ENCODE peak calls at places on chromosomes 11 and 22, in eight cellular contexts. One of them, this sample, is unnamed.

GRCh38 chr11:77127969-77128691 is at the start of gene MYO7A:
- DNase-seq in A549: no peak
- DNase-seq in heart right ventricle: peak; percentile 71
- DNase-seq in bronchial epithelial cell: no peak
- DNase-seq in ovary: peak; percentile 79
- DNase-seq in GM12865: no peak
- DNase-seq in adrenal gland: peak; percentile 94
- DNase-seq in right atrium auricular region: no peak
- DNase-seq in this sample: no peak

GRCh38 chr22:49617866-49618688 is 209.6 kb downstream of the BRD1 start:
- DNase-seq in A549: no peak
- DNase-seq in heart right ventricle: no peak
- DNase-seq in bronchial epithelial cell: no peak
- DNase-seq in ovary: peak; percentile 3
- DNase-seq in GM12865: no peak
- DNase-seq in adrenal gland: no peak
- DNase-seq in right atrium auricular region: no peak
- DNase-seq in this sample: no peak

GRCh38 chr11:121887564-121887963 is 228.5 kb downstream of the BLID start:
- DNase-seq in A549: no peak
- DNase-seq in heart right ventricle: no peak
- DNase-seq in bronchial epithelial cell: no peak
- DNase-seq in ovary: no peak
- DNase-seq in GM12865: no peak
- DNase-seq in adrenal gland: no peak
- DNase-seq in right atrium auricular region: no peak
- DNase-seq in this sample: no peak

GRCh38 chr11:77154381-77155081 is 26.5 kb downstream of the MYO7A start:
- DNase-seq in A549: no peak
- DNase-seq in heart right ventricle: peak; percentile 72
- DNase-seq in bronchial epithelial cell: no peak
- DNase-seq in ovary: no peak
- DNase-seq in GM12865: no peak
- DNase-seq in adrenal gland: peak; percentile 56
- DNase-seq in right atrium auricular region: no peak
- DNase-seq in this sample: no peak

GRCh38 chr11:9914064-9914463 is 250.2 kb downstream of the SWAP70 start:
- DNase-seq in A549: no peak
- DNase-seq in heart right ventricle: no peak
- DNase-seq in bronchial epithelial cell: no peak
- DNase-seq in ovary: no peak
- DNase-seq in GM12865: no peak
- DNase-seq in adrenal gland: no peak
- DNase-seq in right atrium auricular region: no peak
- DNase-seq in this sample: no peak

GRCh38 chr22:25202290-25202921 is 2.7 kb downstream of the CRYBB3 start:
- DNase-seq in A549: peak; percentile 69
- DNase-seq in heart right ventricle: peak; percentile 31
- DNase-seq in bronchial epithelial cell: peak; percentile 40
- DNase-seq in ovary: peak; percentile 48
- DNase-seq in GM12865: peak; percentile 57
- DNase-seq in adrenal gland: peak; percentile 57
- DNase-seq in right atrium auricular region: peak; percentile 63
- DNase-seq in this sample: peak; percentile 9

GRCh38 chr11:2383823-2384722 is 7.0 kb downstream of the CD81 start:
- DNase-seq in A549: no peak
- DNase-seq in heart right ventricle: peak; percentile 38
- DNase-seq in bronchial epithelial cell: peak; percentile 25
- DNase-seq in ovary: no peak
- DNase-seq in GM12865: peak; percentile 84
- DNase-seq in adrenal gland: no peak
- DNase-seq in right atrium auricular region: no peak
- DNase-seq in this sample: no peak

GRCh38 chr11:131025020-131025419 is 108.7 kb upstream of the SNX19 start:
- DNase-seq in A549: peak; percentile 5
- DNase-seq in heart right ventricle: no peak
- DNase-seq in bronchial epithelial cell: peak; percentile 60
- DNase-seq in ovary: no peak
- DNase-seq in GM12865: peak; percentile 6
- DNase-seq in adrenal gland: no peak
- DNase-seq in right atrium auricular region: no peak
- DNase-seq in this sample: no peak

GRCh38 chr11:68335693-68336092 is 23.3 kb downstream of the LRP5 start:
- DNase-seq in A549: no peak
- DNase-seq in heart right ventricle: no peak
- DNase-seq in bronchial epithelial cell: no peak
- DNase-seq in ovary: no peak
- DNase-seq in GM12865: no peak
- DNase-seq in adrenal gland: no peak
- DNase-seq in right atrium auricular region: no peak
- DNase-seq in this sample: no peak

GRCh38 chr11:130151196-130151595 is 8.4 kb upstream of the ST14 start:
- DNase-seq in A549: no peak
- DNase-seq in heart right ventricle: no peak
- DNase-seq in bronchial epithelial cell: no peak
- DNase-seq in ovary: no peak
- DNase-seq in GM12865: peak; percentile 25
- DNase-seq in adrenal gland: no peak
- DNase-seq in right atrium auricular region: no peak
- DNase-seq in this sample: no peak

GRCh38 chr11:66289548-66290331 is 797 bp upstream of the YIF1A start:
- DNase-seq in A549: peak; percentile 60
- DNase-seq in heart right ventricle: peak; percentile 71
- DNase-seq in bronchial epithelial cell: no peak
- DNase-seq in ovary: no peak
- DNase-seq in GM12865: peak; percentile 87
- DNase-seq in adrenal gland: peak; percentile 78
- DNase-seq in right atrium auricular region: peak; percentile 75
- DNase-seq in this sample: peak; percentile 56

GRCh38 chr11:122917311-122917710 is 34.8 kb downstream of the JHY start:
- DNase-seq in A549: no peak
- DNase-seq in heart right ventricle: no peak
- DNase-seq in bronchial epithelial cell: peak; percentile 86
- DNase-seq in ovary: no peak
- DNase-seq in GM12865: no peak
- DNase-seq in adrenal gland: no peak
- DNase-seq in right atrium auricular region: no peak
- DNase-seq in this sample: no peak

GRCh38 chr11:70502677-70503076 is 104.3 kb downstream of the CTTN start:
- DNase-seq in A549: no peak
- DNase-seq in heart right ventricle: no peak
- DNase-seq in bronchial epithelial cell: no peak
- DNase-seq in ovary: peak; percentile 4
- DNase-seq in GM12865: no peak
- DNase-seq in adrenal gland: no peak
- DNase-seq in right atrium auricular region: no peak
- DNase-seq in this sample: no peak

DNA sequence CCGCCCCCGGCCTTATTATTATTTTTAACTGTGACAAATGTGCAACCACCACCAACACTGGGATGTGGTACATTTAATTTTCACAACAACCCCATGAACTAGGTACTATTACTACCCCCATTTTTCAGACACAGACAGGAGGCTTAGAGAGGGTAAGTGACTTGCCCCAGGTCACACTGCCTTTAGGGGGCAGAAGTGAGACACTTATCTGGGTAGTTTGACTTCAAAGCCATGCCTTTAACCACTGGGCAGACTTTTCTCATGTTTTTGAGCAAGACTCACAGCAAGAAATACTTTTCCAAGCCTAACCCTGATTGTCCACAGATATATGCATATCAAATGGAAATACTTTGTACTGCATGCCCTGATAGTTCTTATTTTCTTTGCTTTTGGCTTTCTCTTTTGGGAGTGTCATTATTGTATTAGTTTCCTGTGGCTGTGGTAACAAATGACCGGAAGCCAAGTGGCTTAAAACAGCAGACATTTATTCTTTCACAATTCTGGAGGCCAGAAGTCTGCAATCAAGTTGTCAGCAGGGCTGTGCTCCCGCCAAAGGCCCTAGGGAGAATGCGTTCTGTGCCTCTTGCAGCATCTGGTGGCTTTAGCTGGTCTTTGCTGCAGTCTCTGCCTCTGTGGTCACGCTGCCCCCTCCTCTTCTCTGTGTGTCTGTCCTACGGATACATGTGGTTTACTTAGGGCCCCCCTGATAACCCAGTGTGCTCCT is 110.8 kb downstream of the GRIK4 start:
- DNase-seq in A549: no peak
- DNase-seq in heart right ventricle: no peak
- DNase-seq in bronchial epithelial cell: peak; percentile 4
- DNase-seq in ovary: no peak
- DNase-seq in GM12865: peak; percentile 71
- DNase-seq in adrenal gland: no peak
- DNase-seq in right atrium auricular region: no peak
- DNase-seq in this sample: no peak
- TF ChIP-seq CTCF in A549: no peak
- TF ChIP-seq CTCF in heart right ventricle: peak; percentile 26
- TF ChIP-seq CTCF in bronchial epithelial cell: peak; percentile 20
- TF ChIP-seq CTCF in ovary: no peak
- TF ChIP-seq CTCF in GM12865: peak; percentile 46
- TF ChIP-seq CTCF in adrenal gland: no peak
- TF ChIP-seq CTCF in right atrium auricular region: no peak
- TF ChIP-seq CTCF in this sample: peak; percentile 32

DNA sequence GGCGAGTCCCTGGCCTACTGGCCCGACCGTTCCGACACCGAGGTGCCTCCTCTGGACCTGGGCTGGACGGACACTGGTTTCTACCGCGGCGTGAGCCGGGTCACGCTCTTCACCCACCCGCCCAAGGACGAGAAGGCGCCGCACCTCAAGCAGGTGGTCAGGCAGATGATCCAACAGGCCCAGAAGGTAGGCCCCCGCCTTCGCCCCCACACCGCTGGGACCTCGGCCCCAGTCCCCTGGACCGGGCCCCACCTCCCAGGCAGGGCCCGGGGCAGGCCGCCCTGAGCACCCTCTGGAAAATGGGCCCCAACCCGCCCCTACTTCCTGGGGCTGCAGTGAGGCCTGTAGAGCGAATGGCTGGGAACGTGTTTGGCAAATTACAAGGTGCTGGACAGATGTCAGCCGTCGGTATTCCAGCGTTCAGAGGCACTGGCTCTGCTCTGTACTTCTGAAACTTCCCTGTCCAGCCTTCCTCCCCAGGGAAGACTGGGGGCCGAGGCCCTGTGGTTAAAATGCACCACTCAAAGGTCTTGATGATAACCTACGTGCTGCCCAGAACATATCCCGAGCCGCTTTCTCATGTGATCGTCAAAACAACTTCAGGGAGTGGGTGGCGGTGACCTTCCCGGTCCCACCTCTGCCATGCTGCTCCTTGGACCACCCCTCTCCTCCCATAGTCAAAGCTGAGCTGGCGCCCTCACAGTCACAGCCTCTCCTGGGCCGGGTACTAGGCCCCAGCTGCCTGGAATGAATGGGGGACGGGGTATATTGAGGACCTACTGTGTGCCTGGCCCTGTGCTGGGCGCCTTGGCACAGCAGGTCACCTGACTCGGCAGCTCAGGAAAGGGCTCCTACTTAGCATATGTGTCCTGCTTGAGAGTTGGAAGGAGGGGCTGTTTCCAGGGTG is 845 bp downstream of the FAM83F start:
- DNase-seq in A549: no peak
- DNase-seq in heart right ventricle: no peak
- DNase-seq in bronchial epithelial cell: no peak
- DNase-seq in ovary: no peak
- DNase-seq in GM12865: no peak
- DNase-seq in adrenal gland: no peak
- DNase-seq in right atrium auricular region: no peak
- DNase-seq in this sample: no peak
- H3K4me3 ChIP-seq in A549: no peak overlapping the region
- H3K4me3 ChIP-seq in heart right ventricle: peak overlapping the region; percentile 31
- H3K4me3 ChIP-seq in bronchial epithelial cell: peak overlapping the region; percentile 92
- H3K4me3 ChIP-seq in ovary: peak overlapping the region; percentile 25
- H3K4me3 ChIP-seq in GM12865: no peak overlapping the region
- H3K4me3 ChIP-seq in adrenal gland: peak overlapping the region; percentile 36
- H3K4me3 ChIP-seq in right atrium auricular region: no peak overlapping the region
- H3K4me3 ChIP-seq in this sample: no peak overlapping the region

GRCh38 chr11:99911116-99911515 is 776.0 kb upstream of the ARHGAP42 start:
- DNase-seq in A549: no peak
- DNase-seq in heart right ventricle: no peak
- DNase-seq in bronchial epithelial cell: no peak
- DNase-seq in ovary: no peak
- DNase-seq in GM12865: no peak
- DNase-seq in adrenal gland: no peak
- DNase-seq in right atrium auricular region: no peak
- DNase-seq in this sample: no peak
- TF ChIP-seq CTCF in A549: no peak
- TF ChIP-seq CTCF in heart right ventricle: no peak
- TF ChIP-seq CTCF in bronchial epithelial cell: no peak
- TF ChIP-seq CTCF in ovary: no peak
- TF ChIP-seq CTCF in GM12865: no peak
- TF ChIP-seq CTCF in adrenal gland: no peak
- TF ChIP-seq CTCF in right atrium auricular region: no peak
- TF ChIP-seq CTCF in this sample: peak; percentile 27

DNA sequence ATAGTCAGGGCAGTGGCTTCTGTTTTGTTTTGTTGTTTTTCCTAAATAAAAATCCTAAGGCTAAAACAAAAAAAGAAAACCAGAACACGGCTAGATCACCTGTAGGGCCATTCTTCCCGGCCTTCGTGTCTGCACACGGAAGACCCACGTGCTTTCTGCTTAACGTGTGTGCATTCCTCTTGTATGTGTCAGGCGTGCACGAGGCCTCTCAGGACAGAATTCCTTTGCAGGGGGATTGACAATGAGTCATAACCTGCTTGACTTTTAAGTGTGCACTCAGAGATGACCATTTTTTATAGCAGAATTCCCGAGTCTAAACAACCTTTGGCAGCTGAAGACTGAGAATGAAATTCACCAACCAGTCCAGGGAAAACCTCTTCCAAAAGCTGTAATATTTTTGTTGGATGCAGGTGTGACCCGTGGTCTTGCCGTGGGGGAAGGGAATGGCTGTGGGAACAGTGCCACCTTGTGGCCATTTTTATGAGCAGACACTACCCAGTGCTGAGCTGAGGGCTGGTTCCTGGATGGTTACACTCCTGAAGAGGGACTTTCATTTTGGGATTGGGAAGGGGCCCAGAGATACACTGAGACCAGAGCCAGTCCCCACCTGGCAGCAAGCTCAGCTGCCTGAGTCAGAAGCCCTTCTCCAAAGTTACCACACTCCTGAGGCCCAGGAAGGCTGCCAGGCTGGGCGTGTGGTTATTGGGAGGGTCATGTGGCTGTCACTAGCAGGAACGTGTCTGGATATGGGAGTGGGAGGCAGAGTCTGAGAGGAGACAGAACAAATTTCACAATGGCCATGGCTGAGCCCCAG is 35.7 kb upstream of the DKK3 start:
- DNase-seq in A549: peak; percentile 80
- DNase-seq in heart right ventricle: peak; percentile 70
- DNase-seq in bronchial epithelial cell: peak; percentile 96
- DNase-seq in ovary: peak; percentile 83
- DNase-seq in GM12865: peak; percentile 73
- DNase-seq in adrenal gland: peak; percentile 83
- DNase-seq in right atrium auricular region: peak; percentile 95
- DNase-seq in this sample: peak; percentile 98
- H3K4me3 ChIP-seq in A549: no peak overlapping the region
- H3K4me3 ChIP-seq in heart right ventricle: peak overlapping the region; percentile 1
- H3K4me3 ChIP-seq in bronchial epithelial cell: no peak overlapping the region
- H3K4me3 ChIP-seq in ovary: no peak overlapping the region
- H3K4me3 ChIP-seq in GM12865: no peak overlapping the region
- H3K4me3 ChIP-seq in adrenal gland: peak overlapping the region; percentile 6
- H3K4me3 ChIP-seq in right atrium auricular region: no peak overlapping the region
- H3K4me3 ChIP-seq in this sample: peak overlapping the region; percentile 11

GRCh38 chr22:36409911-36410756 is 22.4 kb upstream of the MYH9 start:
- DNase-seq in A549: no peak
- DNase-seq in heart right ventricle: peak; percentile 73
- DNase-seq in bronchial epithelial cell: peak; percentile 97
- DNase-seq in ovary: peak; percentile 90
- DNase-seq in GM12865: peak; percentile 77
- DNase-seq in adrenal gland: peak; percentile 91
- DNase-seq in right atrium auricular region: peak; percentile 80
- DNase-seq in this sample: peak; percentile 92
- TF ChIP-seq CTCF in A549: no peak
- TF ChIP-seq CTCF in heart right ventricle: no peak
- TF ChIP-seq CTCF in bronchial epithelial cell: peak; percentile 19
- TF ChIP-seq CTCF in ovary: no peak
- TF ChIP-seq CTCF in GM12865: no peak
- TF ChIP-seq CTCF in adrenal gland: no peak
- TF ChIP-seq CTCF in right atrium auricular region: no peak
- TF ChIP-seq CTCF in this sample: peak; percentile 24